ENCODE peak calls at places on chromosomes 6 and 20, in nine cellular contexts. Y is SW480, M is kidney tubule cell, H is amygdala, N is GM23338, K is HS-5, X is hippocampal formation, J is Caco-2, R is naive B cell. G is an unnamed sample.
A peak's percentile ranks its signal among the peaks of the same experiment; 100 is the strongest.

GRCh38 chr20:45548410-45548809 is 1.2 kb upstream of the EPPIN start:
- DNase-seq in Y (no peak), M (no peak), H (no peak), N (no peak), K (no peak), X (no peak), J (no peak), R (no peak), G (no peak)

GRCh38 chr6:140051521-140052455 is 677.3 kb upstream of the CITED2 start:
- DNase-seq in Y (no peak), M (peak; percentile 85), H (no peak), N (no peak), K (peak; percentile 98), X (no peak), J (no peak), R (no peak), G (no peak)

GRCh38 chr20:35700625-35701148 is 1.5 kb downstream of the ROMO1 start:
- DNase-seq in Y (no peak), M (peak; percentile 16), H (no peak), N (peak; percentile 27), K (no peak), X (no peak), J (peak; percentile 46), R (no peak), G (no peak)

GRCh38 chr6:113381957-113382356 is 475.2 kb upstream of the MARCKS start:
- DNase-seq in Y (no peak), M (peak; percentile 13), H (no peak), N (peak; percentile 13), K (no peak), X (no peak), J (no peak), R (peak; percentile 23), G (no peak)

GRCh38 chr6:146110990-146111389 is 82.1 kb downstream of the GRM1 start:
- DNase-seq in Y (no peak), M (no peak), H (no peak), N (no peak), K (no peak), X (no peak), J (no peak), R (no peak), G (no peak)

GRCh38 chr6:41073968-41074691 is 1.4 kb downstream of the NFYA start:
- DNase-seq in Y (peak; percentile 33), M (peak; percentile 25), H (no peak), N (peak; percentile 24), K (no peak), X (no peak), J (no peak), R (peak; percentile 12), G (no peak)

GRCh38 chr20:3461911-3462677 is 8.7 kb upstream of the ATRN start:
- DNase-seq in Y (no peak), M (peak; percentile 56), H (no peak), N (no peak), K (no peak), X (no peak), J (no peak), R (no peak), G (peak; percentile 25)

GRCh38 chr6:150269857-150270223 is 99.0 kb upstream of the IYD start:
- DNase-seq in Y (peak; percentile 92), M (peak; percentile 99), H (no peak), N (no peak), K (no peak), X (no peak), J (no peak), R (no peak), G (peak; percentile 55)

GRCh38 chr20:19170148-19170547 is 42.3 kb upstream of the SLC24A3 start:
- DNase-seq in Y (no peak), M (no peak), H (no peak), N (no peak), K (no peak), X (no peak), J (no peak), R (no peak), G (no peak)

GRCh38 chr20:21184810-21185209 is 58.9 kb downstream of the KIZ start:
- DNase-seq in Y (no peak), M (peak; percentile 78), H (no peak), N (no peak), K (no peak), X (no peak), J (peak; percentile 56), R (no peak), G (peak; percentile 29)

GRCh38 chr6:118784641-118785164 is 109.2 kb upstream of the ASF1A start:
- DNase-seq in Y (no peak), M (no peak), H (peak; percentile 46), N (no peak), K (no peak), X (peak; percentile 31), J (no peak), R (no peak), G (no peak)

GRCh38 chr6:29955783-29956182 is 13.5 kb downstream of the HLA-A start:
- DNase-seq in Y (no peak), M (peak; percentile 71), H (no peak), N (no peak), K (no peak), X (no peak), J (no peak), R (no peak), G (no peak)

GRCh38 chr6:8064638-8065518 is 689 bp upstream of the BLOC1S5 start:
- DNase-seq in Y (no peak), M (peak; percentile 30), H (no peak), N (peak; percentile 41), K (no peak), X (no peak), J (peak; percentile 48), R (no peak), G (peak; percentile 19)

GRCh38 chr6:11852061-11852619 is 73.5 kb upstream of the ADTRP start:
- DNase-seq in Y (no peak), M (no peak), H (no peak), N (no peak), K (no peak), X (no peak), J (no peak), R (no peak), G (no peak)

GRCh38 chr6:2523061-2523460 is 227.7 kb downstream of the MYLK4 start:
- DNase-seq in Y (no peak), M (no peak), H (no peak), N (no peak), K (no peak), X (no peak), J (no peak), R (no peak), G (no peak)

GRCh38 chr6:125104425-125104824 is 49.1 kb upstream of the TPD52L1 start:
- DNase-seq in Y (no peak), M (no peak), H (no peak), N (peak; percentile 25), K (no peak), X (peak; percentile 26), J (no peak), R (no peak), G (no peak)

GRCh38 chr6:99016355-99016754 is 68.6 kb upstream of the FBXL4 start:
- DNase-seq in Y (no peak), M (peak; percentile 87), H (no peak), N (no peak), K (peak; percentile 72), X (no peak), J (no peak), R (no peak), G (no peak)

GRCh38 chr6:5706094-5707033 is 300.4 kb downstream of the NRN1 start:
- DNase-seq in Y (no peak), M (no peak), H (no peak), N (no peak), K (no peak), X (no peak), J (no peak), R (no peak), G (no peak)

GRCh38 chr6:41191569-41191968 is 9.4 kb downstream of the TREML2 start:
- DNase-seq in Y (no peak), M (peak; percentile 36), H (no peak), N (peak; percentile 85), K (no peak), X (no peak), J (no peak), R (no peak), G (no peak)

GRCh38 chr6:73028124-73028766 is 197.1 kb downstream of the KHDC1L start:
- DNase-seq in Y (no peak), M (no peak), H (no peak), N (peak; percentile 75), K (no peak), X (no peak), J (no peak), R (no peak), G (no peak)

G was measured in LoVo.